ENCODE peak calls at places on chromosome 10, in four cellular contexts. S, Q, K and W are unnamed samples.

GRCh38 chr10:113650172-113650571 is 13.7 kb downstream of the NRAP start:
- DNase-seq in S (no peak), Q (no peak), K (no peak), W (no peak)

GRCh38 chr10:116538461-116538860 is 7.3 kb upstream of the PNLIP start:
- DNase-seq in S (no peak), Q (no peak), K (no peak), W (no peak)

GRCh38 chr10:22573820-22574569 is 140.4 kb downstream of the PIP4K2A start:
- DNase-seq in S (peak), Q (peak), K (no peak), W (no peak)

GRCh38 chr10:100655760-100656421 is 89.5 kb upstream of the PAX2 start:
- DNase-seq in S (no peak), Q (no peak), K (no peak), W (no peak)

GRCh38 chr10:129131439-129132122 is 335.5 kb upstream of the MGMT start:
- DNase-seq in S (no peak), Q (no peak), K (no peak), W (no peak)

GRCh38 chr10:78575400-78575799 is 493.4 kb upstream of the ZMIZ1 start:
- DNase-seq in S (no peak), Q (no peak), K (no peak), W (no peak)

GRCh38 chr10:114258274-114258840 is 19.3 kb downstream of the VWA2 start:
- DNase-seq in S (no peak), Q (no peak), K (no peak), W (no peak)

GRCh38 chr10:36725581-36726520 is 399.5 kb upstream of the ANKRD30A start:
- DNase-seq in S (no peak), Q (peak), K (no peak), W (no peak)

GRCh38 chr10:49739426-49739825 is 22.7 kb downstream of the OGDHL start:
- DNase-seq in S (no peak), Q (no peak), K (no peak), W (no peak)

GRCh38 chr10:70135046-70135445 is 2.4 kb upstream of the AIFM2 start:
- DNase-seq in S (no peak), Q (no peak), K (no peak), W (no peak)

GRCh38 chr10:70576803-70577517 is 25.6 kb downstream of the PRF1 start:
- DNase-seq in S (no peak), Q (no peak), K (no peak), W (no peak)

DNA sequence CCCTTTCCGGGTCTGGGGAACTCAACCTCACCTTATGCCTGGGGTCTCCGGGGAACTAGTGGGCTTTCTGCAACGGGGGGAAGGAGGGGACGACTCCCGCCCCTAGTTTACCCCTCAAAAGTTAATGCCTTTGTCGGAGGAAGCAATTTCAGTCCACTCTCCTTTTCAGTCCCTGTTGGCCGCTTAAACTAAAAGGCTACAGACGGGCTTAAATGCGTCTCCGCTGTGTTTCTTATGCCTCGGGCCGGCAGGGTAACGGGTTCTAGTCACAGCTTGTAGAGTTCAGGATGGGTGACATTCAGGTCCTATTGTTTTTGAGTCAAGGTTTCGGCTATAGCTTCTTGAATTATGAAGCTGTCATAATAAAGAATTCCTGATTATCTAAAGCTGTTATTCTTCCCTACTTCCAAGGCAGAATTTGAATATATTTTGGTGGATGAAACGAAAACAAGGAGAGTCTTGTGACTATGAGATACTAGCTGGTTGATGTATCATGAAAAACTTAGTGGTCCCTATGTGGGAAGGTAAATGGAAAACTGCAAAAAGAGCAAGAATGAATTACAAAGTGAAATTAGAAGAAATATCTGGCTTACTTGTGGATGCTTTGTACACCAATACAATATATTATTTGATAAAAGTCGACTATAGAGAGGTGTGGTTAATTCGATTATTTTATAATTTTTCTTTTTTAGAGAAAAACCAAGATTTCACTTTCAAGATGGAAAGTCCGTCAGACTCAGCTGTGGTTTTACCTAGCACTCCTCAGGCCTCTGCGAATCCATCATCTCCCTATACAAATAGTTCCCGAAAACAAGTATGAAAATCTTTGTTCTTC is 519 bp downstream of the SFR1 start:
- DNase-seq in S (no peak), Q (peak), K (no peak), W (peak)
- TF ChIP-seq SPI1 in S (no peak), Q (no peak), K (no peak), W (no peak)

DNA sequence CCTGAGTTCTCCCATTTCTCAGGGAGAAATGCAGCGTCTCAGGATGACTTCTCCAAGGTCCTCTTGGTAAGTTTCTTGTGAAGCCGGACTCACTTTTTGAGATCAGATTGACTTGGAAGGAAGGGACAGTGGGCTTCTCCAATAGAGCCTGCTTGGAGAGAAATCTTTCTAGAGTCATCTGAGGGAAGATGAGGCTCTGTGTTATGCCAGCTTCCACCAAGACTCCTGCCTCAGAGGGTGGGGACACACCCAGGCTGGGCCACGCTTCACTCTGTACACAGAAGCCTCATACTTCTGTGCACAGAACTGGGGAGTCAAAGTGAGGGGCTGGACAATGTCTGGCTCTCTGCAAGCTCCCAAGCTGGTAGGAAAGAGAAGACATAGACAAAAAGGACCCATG is 5.5 kb downstream of the C10orf105 start:
- DNase-seq in S (no peak), Q (no peak), K (no peak), W (no peak)
- TF ChIP-seq SPI1 in S (no peak), Q (no peak), K (no peak), W (no peak)

GRCh38 chr10:91713471-91714072 is 80.7 kb upstream of the PPP1R3C start:
- DNase-seq in S (no peak), Q (no peak), K (no peak), W (no peak)
- TF ChIP-seq SPI1 in S (no peak), Q (no peak), K (no peak), W (no peak)

DNA sequence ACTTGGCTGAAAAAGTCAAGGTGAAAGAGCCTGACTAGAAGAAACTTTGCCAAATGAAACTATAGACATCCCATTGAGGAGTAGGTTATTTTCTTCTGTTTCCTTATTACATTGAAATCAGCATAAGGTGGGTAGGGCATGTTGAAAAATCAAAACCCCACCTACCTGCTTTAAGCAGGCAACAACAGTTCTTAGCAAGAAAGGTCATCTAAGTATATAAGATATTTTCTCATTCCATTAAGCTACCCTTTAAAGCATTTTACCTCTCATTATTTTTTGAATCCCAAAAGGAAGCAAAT is 30.8 kb downstream of the ACADSB start:
- DNase-seq in S (no peak), Q (no peak), K (no peak), W (no peak)
- TF ChIP-seq SPI1 in S (no peak), Q (no peak), K (no peak), W (no peak)

GRCh38 chr10:6470894-6471618 is 109.0 kb downstream of the PRKCQ start:
- DNase-seq in S (no peak), Q (peak), K (no peak), W (no peak)

GRCh38 chr10:6476989-6477388 is 103.1 kb downstream of the PRKCQ start:
- DNase-seq in S (no peak), Q (no peak), K (no peak), W (no peak)

GRCh38 chr10:6473901-6474370 is 106.1 kb downstream of the PRKCQ start:
- DNase-seq in S (peak), Q (peak), K (peak), W (peak)

GRCh38 chr10:6469661-6470060 is 110.4 kb downstream of the PRKCQ start:
- DNase-seq in S (no peak), Q (no peak), K (no peak), W (no peak)

DNA sequence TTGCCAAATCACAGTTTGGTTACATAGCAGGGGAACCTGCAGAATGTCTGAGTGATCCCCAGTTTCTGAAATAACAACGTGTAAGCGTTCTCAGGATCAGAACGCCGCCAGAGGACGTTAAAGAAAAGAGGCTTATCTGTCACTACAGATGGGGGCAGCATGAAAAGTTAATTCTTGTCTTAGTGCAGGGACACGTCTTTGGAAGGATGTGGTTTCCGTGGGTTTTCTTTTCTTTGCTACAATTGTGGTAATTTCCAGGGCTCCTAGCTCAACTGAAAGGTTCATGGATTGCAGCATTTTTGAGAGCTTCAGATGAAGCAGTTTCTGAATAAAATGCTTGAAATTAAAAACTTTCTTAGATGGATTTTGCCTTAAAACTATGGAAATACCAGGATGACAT is 106.6 kb downstream of the PRKCQ start:
- DNase-seq in S (peak), Q (peak), K (no peak), W (peak)
- TF ChIP-seq SPI1 in S (no peak), Q (no peak), K (no peak), W (no peak)

DNA sequence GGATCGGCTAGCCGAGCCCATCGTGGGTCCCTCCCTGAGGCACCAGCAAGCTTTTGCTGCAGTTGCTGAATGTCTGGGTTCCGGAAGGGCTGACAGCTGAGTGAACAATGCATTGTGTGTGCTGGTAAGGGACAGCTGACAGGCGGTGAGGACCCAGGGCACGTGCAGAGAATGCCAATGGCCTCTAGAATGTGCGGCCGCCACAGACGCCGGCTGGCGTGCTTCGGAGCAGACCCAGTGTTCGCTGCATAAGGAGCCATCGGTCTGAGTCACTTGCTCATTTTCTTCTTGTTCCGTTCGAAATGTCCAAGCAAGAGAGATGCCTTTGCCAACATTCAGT is 1.7 kb downstream of the ADGRA1 start:
- DNase-seq in S (no peak), Q (no peak), K (no peak), W (no peak)
- TF ChIP-seq SPI1 in S (no peak), Q (no peak), K (no peak), W (no peak)

DNA sequence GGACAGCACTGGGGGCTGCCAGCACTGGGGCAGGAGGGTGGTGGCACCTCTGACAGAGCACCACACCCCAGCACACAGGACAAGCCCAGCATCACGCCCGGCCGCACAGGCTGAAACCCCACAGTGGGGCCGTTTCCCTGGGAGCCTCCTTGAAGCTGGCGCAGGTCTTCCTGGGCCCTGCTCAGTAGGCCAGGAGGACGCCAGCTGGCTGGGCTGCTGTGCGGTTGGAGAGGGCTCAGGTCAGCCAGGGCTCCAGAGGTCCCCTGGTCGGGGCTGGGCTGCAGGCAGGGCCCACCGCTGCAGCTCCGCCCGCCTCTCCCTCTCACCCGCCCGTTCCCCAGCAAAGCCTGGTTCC is 137.3 kb downstream of the TCERG1L start:
- DNase-seq in S (no peak), Q (no peak), K (no peak), W (no peak)
- TF ChIP-seq SPI1 in S (no peak), Q (no peak), K (no peak), W (no peak)